ENCODE peak calls at places on chromosomes 2 and 18, in four cellular contexts. One of them, this sample, is unnamed.

GRCh38 chr2:34093790-34094189 is 494.7 kb upstream of the FAM98A start:
- DNase-seq in CD4-positive, CD25-positive, alpha-beta regulatory T cell: no peak
- DNase-seq in neuronal stem cell: no peak
- DNase-seq in endothelial cell of umbilical vein: no peak
- DNase-seq in this sample: no peak

GRCh38 chr2:237434916-237435315 is 21.0 kb upstream of the COL6A3 start:
- DNase-seq in neuronal stem cell: no peak
- DNase-seq in endothelial cell of umbilical vein: no peak
- DNase-seq in CD4-positive, CD25-positive, alpha-beta regulatory T cell: peak; percentile 49
- DNase-seq in this sample: peak; percentile 71

GRCh38 chr2:19548116-19548515 is 189.7 kb upstream of the OSR1 start:
- DNase-seq in neuronal stem cell: no peak
- DNase-seq in CD4-positive, CD25-positive, alpha-beta regulatory T cell: no peak
- DNase-seq in endothelial cell of umbilical vein: no peak
- DNase-seq in this sample: no peak

GRCh38 chr2:234203135-234203984 is 152.9 kb downstream of the SPP2 start:
- DNase-seq in endothelial cell of umbilical vein: peak; percentile 98
- DNase-seq in CD4-positive, CD25-positive, alpha-beta regulatory T cell: no peak
- DNase-seq in neuronal stem cell: no peak
- DNase-seq in this sample: no peak

GRCh38 chr2:24418166-24418843 is 58.0 kb upstream of the ITSN2 start:
- DNase-seq in CD4-positive, CD25-positive, alpha-beta regulatory T cell: no peak
- DNase-seq in endothelial cell of umbilical vein: no peak
- DNase-seq in neuronal stem cell: no peak
- DNase-seq in this sample: no peak

GRCh38 chr2:7516447-7517121 is 599.4 kb downstream of the RNF144A start:
- DNase-seq in endothelial cell of umbilical vein: no peak
- DNase-seq in CD4-positive, CD25-positive, alpha-beta regulatory T cell: no peak
- DNase-seq in neuronal stem cell: no peak
- DNase-seq in this sample: no peak

GRCh38 chr2:19753818-19754217 is 148.0 kb downstream of the TTC32 start:
- DNase-seq in endothelial cell of umbilical vein: no peak
- DNase-seq in CD4-positive, CD25-positive, alpha-beta regulatory T cell: no peak
- DNase-seq in neuronal stem cell: no peak
- DNase-seq in this sample: no peak

GRCh38 chr2:232292395-232293154 is 86.0 kb upstream of the ALPP start:
- DNase-seq in neuronal stem cell: peak; percentile 65
- DNase-seq in CD4-positive, CD25-positive, alpha-beta regulatory T cell: peak; percentile 13
- DNase-seq in endothelial cell of umbilical vein: peak; percentile 57
- DNase-seq in this sample: peak; percentile 50

GRCh38 chr2:85852979-85853498 is 35.8 kb downstream of the ST3GAL5 start:
- DNase-seq in neuronal stem cell: no peak
- DNase-seq in endothelial cell of umbilical vein: no peak
- DNase-seq in CD4-positive, CD25-positive, alpha-beta regulatory T cell: peak; percentile 44
- DNase-seq in this sample: peak; percentile 63

GRCh38 chr18:48983793-48984437 is 33.1 kb upstream of the SMAD7 start:
- DNase-seq in neuronal stem cell: no peak
- DNase-seq in CD4-positive, CD25-positive, alpha-beta regulatory T cell: no peak
- DNase-seq in endothelial cell of umbilical vein: peak; percentile 57
- DNase-seq in this sample: no peak

GRCh38 chr2:41414486-41415230 is 633.2 kb upstream of the PKDCC start:
- DNase-seq in neuronal stem cell: peak; percentile 47
- DNase-seq in CD4-positive, CD25-positive, alpha-beta regulatory T cell: no peak
- DNase-seq in endothelial cell of umbilical vein: peak; percentile 39
- DNase-seq in this sample: no peak

GRCh38 chr18:44748582-44748981 is 67.9 kb downstream of the SETBP1 start:
- DNase-seq in endothelial cell of umbilical vein: no peak
- DNase-seq in CD4-positive, CD25-positive, alpha-beta regulatory T cell: no peak
- DNase-seq in neuronal stem cell: no peak
- DNase-seq in this sample: no peak

GRCh38 chr2:118242216-118242615 is 153.9 kb downstream of the INSIG2 start:
- DNase-seq in CD4-positive, CD25-positive, alpha-beta regulatory T cell: no peak
- DNase-seq in neuronal stem cell: no peak
- DNase-seq in endothelial cell of umbilical vein: no peak
- DNase-seq in this sample: no peak

GRCh38 chr2:192500550-192501200 is 305.9 kb upstream of the TMEFF2 start:
- DNase-seq in CD4-positive, CD25-positive, alpha-beta regulatory T cell: no peak
- DNase-seq in neuronal stem cell: no peak
- DNase-seq in endothelial cell of umbilical vein: no peak
- DNase-seq in this sample: no peak

GRCh38 chr2:60339286-60339685 is 214.2 kb downstream of the BCL11A start:
- DNase-seq in endothelial cell of umbilical vein: no peak
- DNase-seq in CD4-positive, CD25-positive, alpha-beta regulatory T cell: no peak
- DNase-seq in neuronal stem cell: no peak
- DNase-seq in this sample: no peak

GRCh38 chr18:73888565-73888964 is 259.1 kb downstream of the FBXO15 start:
- DNase-seq in neuronal stem cell: no peak
- DNase-seq in endothelial cell of umbilical vein: no peak
- DNase-seq in CD4-positive, CD25-positive, alpha-beta regulatory T cell: no peak
- DNase-seq in this sample: no peak

DNA sequence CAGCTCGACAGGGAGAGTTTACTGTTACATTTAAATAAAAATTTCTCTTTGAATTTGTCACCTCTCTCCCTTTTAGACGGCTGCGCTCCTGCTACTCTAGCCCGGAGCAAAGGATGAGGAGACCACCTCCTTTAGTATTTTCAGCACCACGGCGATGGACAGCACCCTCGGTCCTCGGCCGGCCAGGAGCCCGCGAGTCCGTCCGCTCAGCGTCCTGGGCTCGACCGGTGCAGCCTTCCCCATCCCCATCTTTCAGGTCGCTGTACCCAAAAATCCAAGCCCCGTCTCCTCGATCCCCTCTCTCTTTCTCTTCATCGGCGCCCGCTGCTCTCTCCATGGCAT is 831 bp downstream of the CELF4 start:
- DNase-seq in endothelial cell of umbilical vein: peak; percentile 19
- DNase-seq in neuronal stem cell: peak; percentile 84
- DNase-seq in CD4-positive, CD25-positive, alpha-beta regulatory T cell: no peak
- DNase-seq in this sample: no peak
- H3K27me3 ChIP-seq in endothelial cell of umbilical vein: peaks cover 32% of the 10 kb centered on the region
- H3K27me3 ChIP-seq in neuronal stem cell: peaks cover 52% of the 10 kb centered on the region
- H3K27me3 ChIP-seq in CD4-positive, CD25-positive, alpha-beta regulatory T cell: peaks cover 17% of the 10 kb centered on the region
- H3K27me3 ChIP-seq in this sample: no peaks in the 10 kb centered on the region

GRCh38 chr2:181667234-181667633 is 10.3 kb upstream of the CERKL start:
- DNase-seq in endothelial cell of umbilical vein: no peak
- DNase-seq in neuronal stem cell: no peak
- DNase-seq in CD4-positive, CD25-positive, alpha-beta regulatory T cell: no peak
- DNase-seq in this sample: no peak
- H3K27me3 ChIP-seq in endothelial cell of umbilical vein: peaks cover 3% of the 10 kb centered on the region
- H3K27me3 ChIP-seq in neuronal stem cell: no peaks in the 10 kb centered on the region
- H3K27me3 ChIP-seq in CD4-positive, CD25-positive, alpha-beta regulatory T cell: no peaks in the 10 kb centered on the region
- H3K27me3 ChIP-seq in this sample: no peaks in the 10 kb centered on the region

GRCh38 chr2:75608684-75609333 is 37.8 kb upstream of the MRPL19 start:
- DNase-seq in CD4-positive, CD25-positive, alpha-beta regulatory T cell: peak; percentile 21
- DNase-seq in neuronal stem cell: peak; percentile 67
- DNase-seq in endothelial cell of umbilical vein: peak; percentile 60
- DNase-seq in this sample: peak; percentile 43
- H3K27me3 ChIP-seq in CD4-positive, CD25-positive, alpha-beta regulatory T cell: peaks cover 25% of the 10 kb centered on the region
- H3K27me3 ChIP-seq in neuronal stem cell: no peaks in the 10 kb centered on the region
- H3K27me3 ChIP-seq in endothelial cell of umbilical vein: peaks cover 14% of the 10 kb centered on the region
- H3K27me3 ChIP-seq in this sample: peaks cover 4% of the 10 kb centered on the region

GRCh38 chr18:22164337-22165048 is 4.9 kb upstream of the GATA6 start:
- DNase-seq in endothelial cell of umbilical vein: no peak
- DNase-seq in CD4-positive, CD25-positive, alpha-beta regulatory T cell: no peak
- DNase-seq in neuronal stem cell: no peak
- DNase-seq in this sample: no peak
- H3K27me3 ChIP-seq in endothelial cell of umbilical vein: peaks cover 45% of the 10 kb centered on the region
- H3K27me3 ChIP-seq in CD4-positive, CD25-positive, alpha-beta regulatory T cell: peaks cover 24% of the 10 kb centered on the region
- H3K27me3 ChIP-seq in neuronal stem cell: peaks cover 71% of the 10 kb centered on the region
- H3K27me3 ChIP-seq in this sample: peaks cover 16% of the 10 kb centered on the region

DNA sequence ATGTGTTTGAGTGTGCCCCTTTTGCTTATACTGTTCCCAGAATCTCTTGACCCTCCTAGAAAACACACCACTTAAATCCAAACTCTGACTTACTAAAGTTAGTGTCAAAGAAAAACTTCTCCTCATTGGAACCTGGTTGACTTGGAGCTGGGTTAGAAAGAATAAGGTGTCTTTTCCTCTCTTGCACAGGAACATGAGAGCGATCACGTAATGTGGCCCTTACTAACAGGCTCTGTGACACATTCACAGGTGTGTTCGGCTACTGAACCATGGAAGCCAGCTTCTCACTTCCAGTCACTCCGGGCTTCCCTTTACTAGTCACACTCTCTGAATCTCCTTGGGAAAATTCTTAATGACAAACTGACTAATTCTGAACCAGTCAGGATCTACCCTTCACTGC is 5.4 kb upstream of the POU3F3 start:
- DNase-seq in CD4-positive, CD25-positive, alpha-beta regulatory T cell: no peak
- DNase-seq in endothelial cell of umbilical vein: no peak
- DNase-seq in neuronal stem cell: no peak
- DNase-seq in this sample: no peak
- H3K27me3 ChIP-seq in CD4-positive, CD25-positive, alpha-beta regulatory T cell: peaks cover 52% of the 10 kb centered on the region
- H3K27me3 ChIP-seq in endothelial cell of umbilical vein: peaks cover 81% of the 10 kb centered on the region
- H3K27me3 ChIP-seq in neuronal stem cell: peaks cover 61% of the 10 kb centered on the region
- H3K27me3 ChIP-seq in this sample: peaks cover 31% of the 10 kb centered on the region

DNA sequence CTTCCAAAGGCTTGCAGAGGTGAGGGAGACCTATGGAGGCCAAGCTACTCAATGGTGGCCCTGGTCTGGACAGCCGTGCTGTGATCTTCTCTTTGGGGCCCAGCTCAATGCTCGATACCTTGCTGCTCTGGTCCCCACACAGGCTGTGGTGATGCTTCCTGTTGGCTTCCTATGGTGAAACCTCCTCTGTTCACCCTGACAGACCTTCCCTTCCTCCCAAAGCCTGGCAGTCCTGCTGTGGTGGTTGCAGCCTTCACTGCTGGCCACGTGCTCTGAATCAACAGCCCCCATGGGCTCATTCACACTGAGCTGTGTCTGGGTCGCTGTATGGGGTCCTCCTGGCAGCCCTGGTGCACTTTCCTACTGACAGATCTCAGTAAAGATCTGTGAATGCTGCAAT is 31.0 kb upstream of the GALR1 start:
- DNase-seq in neuronal stem cell: no peak
- DNase-seq in endothelial cell of umbilical vein: no peak
- DNase-seq in CD4-positive, CD25-positive, alpha-beta regulatory T cell: no peak
- DNase-seq in this sample: no peak
- H3K27me3 ChIP-seq in neuronal stem cell: no peaks in the 10 kb centered on the region
- H3K27me3 ChIP-seq in endothelial cell of umbilical vein: no peaks in the 10 kb centered on the region
- H3K27me3 ChIP-seq in CD4-positive, CD25-positive, alpha-beta regulatory T cell: peaks cover 4% of the 10 kb centered on the region
- H3K27me3 ChIP-seq in this sample: no peaks in the 10 kb centered on the region

GRCh38 chr2:98607104-98607503 is 1.2 kb downstream of the COA5 start:
- DNase-seq in endothelial cell of umbilical vein: no peak
- DNase-seq in neuronal stem cell: no peak
- DNase-seq in CD4-positive, CD25-positive, alpha-beta regulatory T cell: no peak
- DNase-seq in this sample: no peak

GRCh38 chr2:98606431-98606830 is 1.9 kb downstream of the COA5 start:
- DNase-seq in endothelial cell of umbilical vein: no peak
- DNase-seq in CD4-positive, CD25-positive, alpha-beta regulatory T cell: no peak
- DNase-seq in neuronal stem cell: no peak
- DNase-seq in this sample: no peak

GRCh38 chr2:98608118-98608961 is at the start of the genes COA5 and UNC50:
- DNase-seq in endothelial cell of umbilical vein: peak; percentile 92
- DNase-seq in CD4-positive, CD25-positive, alpha-beta regulatory T cell: peak; percentile 85
- DNase-seq in neuronal stem cell: peak; percentile 86
- DNase-seq in this sample: peak; percentile 89

GRCh38 chr2:98607741-98608117 is 583 bp downstream of the COA5 start:
- DNase-seq in neuronal stem cell: no peak
- DNase-seq in endothelial cell of umbilical vein: no peak
- DNase-seq in CD4-positive, CD25-positive, alpha-beta regulatory T cell: no peak
- DNase-seq in this sample: no peak

GRCh38 chr2:98608962-98609604 is 694 bp downstream of the UNC50 start:
- DNase-seq in endothelial cell of umbilical vein: peak; percentile 55
- DNase-seq in CD4-positive, CD25-positive, alpha-beta regulatory T cell: no peak
- DNase-seq in neuronal stem cell: no peak
- DNase-seq in this sample: no peak
- H3K27me3 ChIP-seq in endothelial cell of umbilical vein: no peaks in the 10 kb centered on the region
- H3K27me3 ChIP-seq in CD4-positive, CD25-positive, alpha-beta regulatory T cell: no peaks in the 10 kb centered on the region
- H3K27me3 ChIP-seq in neuronal stem cell: no peaks in the 10 kb centered on the region
- H3K27me3 ChIP-seq in this sample: no peaks in the 10 kb centered on the region

GRCh38 chr2:288743-289361 is 961 bp upstream of the ALKAL2 start:
- DNase-seq in CD4-positive, CD25-positive, alpha-beta regulatory T cell: no peak
- DNase-seq in endothelial cell of umbilical vein: no peak
- DNase-seq in neuronal stem cell: no peak
- DNase-seq in this sample: no peak

GRCh38 chr2:289362-290089 is 1.6 kb upstream of the ALKAL2 start:
- DNase-seq in CD4-positive, CD25-positive, alpha-beta regulatory T cell: no peak
- DNase-seq in endothelial cell of umbilical vein: peak; percentile 19
- DNase-seq in neuronal stem cell: no peak
- DNase-seq in this sample: no peak

GRCh38 chr2:286774-287392 is 1.0 kb downstream of the ALKAL2 start:
- DNase-seq in CD4-positive, CD25-positive, alpha-beta regulatory T cell: no peak
- DNase-seq in neuronal stem cell: no peak
- DNase-seq in endothelial cell of umbilical vein: peak; percentile 16
- DNase-seq in this sample: no peak

GRCh38 chr2:287471-287885 is 413 bp downstream of the ALKAL2 start:
- DNase-seq in neuronal stem cell: no peak
- DNase-seq in CD4-positive, CD25-positive, alpha-beta regulatory T cell: no peak
- DNase-seq in endothelial cell of umbilical vein: peak; percentile 10
- DNase-seq in this sample: no peak

GRCh38 chr2:288002-288742 is at the start of gene ALKAL2:
- DNase-seq in endothelial cell of umbilical vein: no peak
- DNase-seq in neuronal stem cell: no peak
- DNase-seq in CD4-positive, CD25-positive, alpha-beta regulatory T cell: no peak
- DNase-seq in this sample: no peak
- H3K27me3 ChIP-seq in endothelial cell of umbilical vein: peaks cover 16% of the 10 kb centered on the region
- H3K27me3 ChIP-seq in neuronal stem cell: peaks cover 52% of the 10 kb centered on the region
- H3K27me3 ChIP-seq in CD4-positive, CD25-positive, alpha-beta regulatory T cell: peaks cover 24% of the 10 kb centered on the region
- H3K27me3 ChIP-seq in this sample: peaks cover 8% of the 10 kb centered on the region

This sample was measured in naive thymus-derived CD4-positive, alpha-beta T cell.